ENCODE peak calls at places on chromosome 13, in nine cellular contexts. One of them, this sample, is unnamed.

GRCh38 chr13:110109910-110110309 is 197.0 kb downstream of the COL4A1 start:
- DNase-seq in T-helper 2 cell: no peak
- DNase-seq in right cardiac atrium: peak
- DNase-seq in T-cell: no peak
- DNase-seq in dermis microvascular lymphatic vessel endothelial cell: no peak
- DNase-seq in AG04449: peak
- DNase-seq in breast epithelium: no peak
- DNase-seq in KG1: no peak
- DNase-seq in IMR-90: peak
- DNase-seq in this sample: no peak

GRCh38 chr13:74641586-74641985 is 507.4 kb upstream of the KLF12 start:
- DNase-seq in T-helper 2 cell: no peak
- DNase-seq in right cardiac atrium: no peak
- DNase-seq in T-cell: no peak
- DNase-seq in dermis microvascular lymphatic vessel endothelial cell: no peak
- DNase-seq in AG04449: peak
- DNase-seq in breast epithelium: no peak
- DNase-seq in KG1: no peak
- DNase-seq in IMR-90: peak
- DNase-seq in this sample: no peak

GRCh38 chr13:93284056-93284455 is 57.4 kb downstream of the GPC6 start:
- DNase-seq in T-helper 2 cell: no peak
- DNase-seq in right cardiac atrium: no peak
- DNase-seq in T-cell: no peak
- DNase-seq in dermis microvascular lymphatic vessel endothelial cell: no peak
- DNase-seq in AG04449: no peak
- DNase-seq in breast epithelium: no peak
- DNase-seq in KG1: no peak
- DNase-seq in IMR-90: no peak
- DNase-seq in this sample: no peak

GRCh38 chr13:21240586-21240985 is 64.1 kb downstream of the MRPL57 start:
- DNase-seq in T-helper 2 cell: no peak
- DNase-seq in right cardiac atrium: no peak
- DNase-seq in T-cell: no peak
- DNase-seq in dermis microvascular lymphatic vessel endothelial cell: no peak
- DNase-seq in AG04449: peak
- DNase-seq in breast epithelium: no peak
- DNase-seq in KG1: no peak
- DNase-seq in IMR-90: peak
- DNase-seq in this sample: no peak

GRCh38 chr13:75511226-75511625 is 26.4 kb downstream of the COMMD6 start:
- DNase-seq in T-helper 2 cell: no peak
- DNase-seq in right cardiac atrium: no peak
- DNase-seq in T-cell: no peak
- DNase-seq in dermis microvascular lymphatic vessel endothelial cell: no peak
- DNase-seq in AG04449: no peak
- DNase-seq in breast epithelium: no peak
- DNase-seq in KG1: no peak
- DNase-seq in IMR-90: no peak
- DNase-seq in this sample: no peak

GRCh38 chr13:89740994-89741678 is 1606.4 kb upstream of the MIR17HG start:
- DNase-seq in T-helper 2 cell: no peak
- DNase-seq in right cardiac atrium: peak
- DNase-seq in T-cell: no peak
- DNase-seq in dermis microvascular lymphatic vessel endothelial cell: no peak
- DNase-seq in AG04449: no peak
- DNase-seq in breast epithelium: no peak
- DNase-seq in KG1: no peak
- DNase-seq in IMR-90: no peak
- DNase-seq in this sample: no peak

GRCh38 chr13:40345654-40346372 is 320.6 kb downstream of the FOXO1 start:
- DNase-seq in T-helper 2 cell: no peak
- DNase-seq in right cardiac atrium: peak
- DNase-seq in T-cell: no peak
- DNase-seq in dermis microvascular lymphatic vessel endothelial cell: peak
- DNase-seq in AG04449: no peak
- DNase-seq in breast epithelium: no peak
- DNase-seq in KG1: no peak
- DNase-seq in IMR-90: no peak
- DNase-seq in this sample: no peak

GRCh38 chr13:45316996-45317395 is 24.0 kb downstream of the TPT1 start:
- DNase-seq in T-helper 2 cell: no peak
- DNase-seq in right cardiac atrium: no peak
- DNase-seq in T-cell: no peak
- DNase-seq in dermis microvascular lymphatic vessel endothelial cell: no peak
- DNase-seq in AG04449: no peak
- DNase-seq in breast epithelium: no peak
- DNase-seq in KG1: no peak
- DNase-seq in IMR-90: no peak
- DNase-seq in this sample: no peak

GRCh38 chr13:47327856-47328255 is 431.0 kb upstream of the HTR2A start:
- DNase-seq in T-helper 2 cell: no peak
- DNase-seq in right cardiac atrium: no peak
- DNase-seq in T-cell: no peak
- DNase-seq in dermis microvascular lymphatic vessel endothelial cell: no peak
- DNase-seq in AG04449: no peak
- DNase-seq in breast epithelium: no peak
- DNase-seq in KG1: no peak
- DNase-seq in IMR-90: no peak
- DNase-seq in this sample: no peak

GRCh38 chr13:42539670-42540069 is 34.3 kb upstream of the TNFSF11 start:
- DNase-seq in T-helper 2 cell: no peak
- DNase-seq in right cardiac atrium: no peak
- DNase-seq in T-cell: no peak
- DNase-seq in dermis microvascular lymphatic vessel endothelial cell: no peak
- DNase-seq in AG04449: no peak
- DNase-seq in breast epithelium: no peak
- DNase-seq in KG1: no peak
- DNase-seq in IMR-90: no peak
- DNase-seq in this sample: no peak

GRCh38 chr13:70162141-70162540 is 53.9 kb upstream of the KLHL1 start:
- DNase-seq in T-helper 2 cell: no peak
- DNase-seq in right cardiac atrium: no peak
- DNase-seq in T-cell: no peak
- DNase-seq in dermis microvascular lymphatic vessel endothelial cell: no peak
- DNase-seq in AG04449: no peak
- DNase-seq in breast epithelium: no peak
- DNase-seq in KG1: no peak
- DNase-seq in IMR-90: no peak
- DNase-seq in this sample: no peak

GRCh38 chr13:110012102-110012739 is 225.8 kb upstream of the IRS2 start:
- DNase-seq in T-helper 2 cell: no peak
- DNase-seq in right cardiac atrium: no peak
- DNase-seq in T-cell: no peak
- DNase-seq in dermis microvascular lymphatic vessel endothelial cell: no peak
- DNase-seq in AG04449: peak
- DNase-seq in breast epithelium: no peak
- DNase-seq in KG1: no peak
- DNase-seq in IMR-90: peak
- DNase-seq in this sample: peak

GRCh38 chr13:106532111-106532929 is 3.1 kb downstream of the EFNB2 start:
- DNase-seq in T-helper 2 cell: no peak
- DNase-seq in right cardiac atrium: peak
- DNase-seq in T-cell: no peak
- DNase-seq in dermis microvascular lymphatic vessel endothelial cell: no peak
- DNase-seq in AG04449: no peak
- DNase-seq in breast epithelium: no peak
- DNase-seq in KG1: no peak
- DNase-seq in IMR-90: peak
- DNase-seq in this sample: no peak

GRCh38 chr13:62933809-62934208 is 1518.2 kb upstream of the PCDH20 start:
- DNase-seq in T-helper 2 cell: no peak
- DNase-seq in right cardiac atrium: no peak
- DNase-seq in T-cell: no peak
- DNase-seq in dermis microvascular lymphatic vessel endothelial cell: no peak
- DNase-seq in AG04449: no peak
- DNase-seq in breast epithelium: no peak
- DNase-seq in KG1: no peak
- DNase-seq in IMR-90: no peak
- DNase-seq in this sample: no peak

GRCh38 chr13:77515785-77516184 is 19.7 kb upstream of the SCEL start:
- DNase-seq in T-helper 2 cell: no peak
- DNase-seq in right cardiac atrium: no peak
- DNase-seq in T-cell: no peak
- DNase-seq in dermis microvascular lymphatic vessel endothelial cell: no peak
- DNase-seq in AG04449: no peak
- DNase-seq in breast epithelium: no peak
- DNase-seq in KG1: no peak
- DNase-seq in IMR-90: no peak
- DNase-seq in this sample: no peak

GRCh38 chr13:27137759-27138158 is 33.9 kb downstream of the USP12 start:
- DNase-seq in T-helper 2 cell: no peak
- DNase-seq in right cardiac atrium: peak
- DNase-seq in T-cell: no peak
- DNase-seq in dermis microvascular lymphatic vessel endothelial cell: no peak
- DNase-seq in AG04449: no peak
- DNase-seq in breast epithelium: no peak
- DNase-seq in KG1: no peak
- DNase-seq in IMR-90: no peak
- DNase-seq in this sample: no peak

GRCh38 chr13:24214528-24214927 is 54.0 kb downstream of the SPATA13 start:
- DNase-seq in T-helper 2 cell: no peak
- DNase-seq in right cardiac atrium: no peak
- DNase-seq in T-cell: no peak
- DNase-seq in dermis microvascular lymphatic vessel endothelial cell: no peak
- DNase-seq in AG04449: no peak
- DNase-seq in breast epithelium: no peak
- DNase-seq in KG1: no peak
- DNase-seq in IMR-90: no peak
- DNase-seq in this sample: no peak

This sample was measured in PC-9.